ENCODE peak calls at places on chromosomes 11 and 22, in eight cellular contexts. One of them, this sample, is unnamed.

GRCh38 chr22:29305836-29306174 is 645 bp upstream of the GAS2L1 start:
- DNase-seq in Peyer's patch: no peak
- DNase-seq in NCI-H1694 treated with DMSO at 0.1 percent for 48 hours: peak; percentile 50
- DNase-seq in DMS 273 treated with DMSO at 0.1 percent for 48 hours: no peak
- DNase-seq in MCF 10A: no peak
- DNase-seq in fibroblast of the aortic adventitia: no peak
- DNase-seq in SK-N-MC: no peak
- DNase-seq in AML-193: no peak
- DNase-seq in this sample: no peak

GRCh38 chr22:30422481-30423295 is 2.9 kb upstream of the MTFP1 start:
- DNase-seq in Peyer's patch: peak; percentile 28
- DNase-seq in NCI-H1694 treated with DMSO at 0.1 percent for 48 hours: no peak
- DNase-seq in DMS 273 treated with DMSO at 0.1 percent for 48 hours: no peak
- DNase-seq in MCF 10A: peak; percentile 99
- DNase-seq in fibroblast of the aortic adventitia: peak; percentile 91
- DNase-seq in SK-N-MC: no peak
- DNase-seq in AML-193: no peak
- DNase-seq in this sample: peak; percentile 26

GRCh38 chr11:63670738-63671321 is 346 bp downstream of the ATL3 start:
- DNase-seq in Peyer's patch: peak; percentile 54
- DNase-seq in NCI-H1694 treated with DMSO at 0.1 percent for 48 hours: no peak
- DNase-seq in DMS 273 treated with DMSO at 0.1 percent for 48 hours: no peak
- DNase-seq in MCF 10A: peak; percentile 58
- DNase-seq in fibroblast of the aortic adventitia: no peak
- DNase-seq in SK-N-MC: no peak
- DNase-seq in AML-193: peak; percentile 27
- DNase-seq in this sample: peak; percentile 30

GRCh38 chr11:69477111-69477510 is 4.4 kb upstream of the LINC01488 start:
- DNase-seq in Peyer's patch: no peak
- DNase-seq in NCI-H1694 treated with DMSO at 0.1 percent for 48 hours: no peak
- DNase-seq in DMS 273 treated with DMSO at 0.1 percent for 48 hours: no peak
- DNase-seq in MCF 10A: no peak
- DNase-seq in fibroblast of the aortic adventitia: no peak
- DNase-seq in SK-N-MC: no peak
- DNase-seq in AML-193: no peak
- DNase-seq in this sample: no peak

GRCh38 chr22:43996170-43996980 is 27.7 kb upstream of the PARVB start:
- DNase-seq in Peyer's patch: peak; percentile 83
- DNase-seq in NCI-H1694 treated with DMSO at 0.1 percent for 48 hours: no peak
- DNase-seq in DMS 273 treated with DMSO at 0.1 percent for 48 hours: no peak
- DNase-seq in MCF 10A: no peak
- DNase-seq in fibroblast of the aortic adventitia: no peak
- DNase-seq in SK-N-MC: no peak
- DNase-seq in AML-193: no peak
- DNase-seq in this sample: no peak

GRCh38 chr11:128520886-128521696 is 66.3 kb downstream of the ETS1 start:
- DNase-seq in Peyer's patch: no peak
- DNase-seq in NCI-H1694 treated with DMSO at 0.1 percent for 48 hours: no peak
- DNase-seq in DMS 273 treated with DMSO at 0.1 percent for 48 hours: no peak
- DNase-seq in MCF 10A: no peak
- DNase-seq in fibroblast of the aortic adventitia: peak; percentile 27
- DNase-seq in SK-N-MC: no peak
- DNase-seq in AML-193: no peak
- DNase-seq in this sample: no peak

GRCh38 chr11:66467034-66467659 is 442 bp downstream of the PELI3 start:
- DNase-seq in Peyer's patch: peak; percentile 38
- DNase-seq in NCI-H1694 treated with DMSO at 0.1 percent for 48 hours: no peak
- DNase-seq in DMS 273 treated with DMSO at 0.1 percent for 48 hours: no peak
- DNase-seq in MCF 10A: peak; percentile 25
- DNase-seq in fibroblast of the aortic adventitia: peak; percentile 15
- DNase-seq in SK-N-MC: no peak
- DNase-seq in AML-193: no peak
- DNase-seq in this sample: peak; percentile 80

GRCh38 chr11:19988598-19988997 is 171.7 kb downstream of the DBX1 start:
- DNase-seq in Peyer's patch: no peak
- DNase-seq in NCI-H1694 treated with DMSO at 0.1 percent for 48 hours: no peak
- DNase-seq in DMS 273 treated with DMSO at 0.1 percent for 48 hours: no peak
- DNase-seq in MCF 10A: peak; percentile 53
- DNase-seq in fibroblast of the aortic adventitia: peak; percentile 97
- DNase-seq in SK-N-MC: no peak
- DNase-seq in AML-193: no peak
- DNase-seq in this sample: no peak

GRCh38 chr11:68403831-68404230 is 56.7 kb upstream of the PPP6R3 start:
- DNase-seq in Peyer's patch: no peak
- DNase-seq in NCI-H1694 treated with DMSO at 0.1 percent for 48 hours: no peak
- DNase-seq in DMS 273 treated with DMSO at 0.1 percent for 48 hours: no peak
- DNase-seq in MCF 10A: no peak
- DNase-seq in fibroblast of the aortic adventitia: no peak
- DNase-seq in SK-N-MC: no peak
- DNase-seq in AML-193: no peak
- DNase-seq in this sample: no peak

GRCh38 chr11:71558996-71559395 is 6.4 kb upstream of the KRTAP5-10 start:
- DNase-seq in Peyer's patch: no peak
- DNase-seq in NCI-H1694 treated with DMSO at 0.1 percent for 48 hours: no peak
- DNase-seq in DMS 273 treated with DMSO at 0.1 percent for 48 hours: no peak
- DNase-seq in MCF 10A: no peak
- DNase-seq in fibroblast of the aortic adventitia: no peak
- DNase-seq in SK-N-MC: no peak
- DNase-seq in AML-193: no peak
- DNase-seq in this sample: no peak

GRCh38 chr11:76824083-76824939 is 36.4 kb upstream of the ACER3 start:
- DNase-seq in Peyer's patch: no peak
- DNase-seq in NCI-H1694 treated with DMSO at 0.1 percent for 48 hours: no peak
- DNase-seq in DMS 273 treated with DMSO at 0.1 percent for 48 hours: no peak
- DNase-seq in MCF 10A: peak; percentile 84
- DNase-seq in fibroblast of the aortic adventitia: peak; percentile 53
- DNase-seq in SK-N-MC: no peak
- DNase-seq in AML-193: no peak
- DNase-seq in this sample: no peak

GRCh38 chr11:92159931-92160330 is 64.7 kb upstream of the FAT3 start:
- DNase-seq in Peyer's patch: no peak
- DNase-seq in NCI-H1694 treated with DMSO at 0.1 percent for 48 hours: no peak
- DNase-seq in DMS 273 treated with DMSO at 0.1 percent for 48 hours: no peak
- DNase-seq in MCF 10A: no peak
- DNase-seq in fibroblast of the aortic adventitia: no peak
- DNase-seq in SK-N-MC: peak; percentile 28
- DNase-seq in AML-193: no peak
- DNase-seq in this sample: no peak